ENCODE peak calls at places on chromosomes 1 and 21, in five cellular contexts. S is GM20000, I is stomach, X is hypothalamus, J is body of pancreas. P is an unnamed sample.

GRCh38 chr1:42282024-42282579 is 52.9 kb downstream of the FOXJ3 start:
- DNase-seq in S (no peak), I (no peak), X (no peak), J (no peak), P (no peak)

GRCh38 chr1:190479537-190479936 is 1.9 kb upstream of the BRINP3 start:
- DNase-seq in S (no peak), I (no peak), X (no peak), J (no peak), P (no peak)

GRCh38 chr1:22107126-22107525 is 35.8 kb downstream of the WNT4 start:
- DNase-seq in S (no peak), I (no peak), X (no peak), J (no peak), P (no peak)

GRCh38 chr1:202160377-202160940 is at the start of gene PTPN7:
- DNase-seq in S (peak; percentile 68), I (peak; percentile 39), X (no peak), J (no peak), P (no peak)

GRCh38 chr1:46171872-46172271 is 3.0 kb upstream of the TSPAN1 start:
- DNase-seq in S (no peak), I (peak; percentile 95), X (no peak), J (peak; percentile 69), P (no peak)

GRCh38 chr1:6003568-6004411 is 11.6 kb upstream of the NPHP4 start:
- DNase-seq in S (no peak), I (no peak), X (no peak), J (peak; percentile 2), P (no peak)

GRCh38 chr1:55065649-55066048 is 26.3 kb downstream of the PCSK9 start:
- DNase-seq in S (no peak), I (no peak), X (no peak), J (no peak), P (no peak)

GRCh38 chr1:230768903-230769570 is 21.8 kb downstream of the CAPN9 start:
- DNase-seq in S (no peak), I (peak; percentile 47), X (no peak), J (peak; percentile 47), P (no peak)

GRCh38 chr21:17491716-17492414 is 21.0 kb upstream of the CXADR start:
- DNase-seq in S (no peak), I (no peak), X (no peak), J (no peak), P (no peak)